ENCODE peak calls at places on chromosome 5, in five cellular contexts. L is CD4-positive, alpha-beta memory T cell; T is epithelial cell of proximal tubule; F is stimulated activated CD4-positive, alpha-beta T cell treated with anti-CD3 and anti-CD28 coated beads, Interleukin-1b, Interleukin-23, amount 100 ng/mL, for 48 hours; D is AML-193. A is an unnamed sample.
A peak's percentile ranks its signal among the peaks of the same experiment; 100 is the strongest.

GRCh38 chr5:145887217-145887616 is 14.4 kb upstream of the GRXCR2 start:
- DNase-seq in L (no peak), T (no peak), F (no peak), D (no peak), A (no peak)

GRCh38 chr5:6754766-6755165 is 41.5 kb downstream of the TENT4A start:
- DNase-seq in L (no peak), T (no peak), F (no peak), D (no peak), A (no peak)

GRCh38 chr5:431001-431710 is 11.8 kb upstream of the EXOC3 start:
- DNase-seq in L (no peak), T (no peak), F (peak; percentile 46), D (no peak), A (no peak)

GRCh38 chr5:60997721-60998120 is 52.7 kb downstream of the NDUFAF2 start:
- DNase-seq in L (no peak), T (no peak), F (no peak), D (no peak), A (no peak)

GRCh38 chr5:127561254-127561653 is 43.8 kb downstream of the PRRC1 start:
- DNase-seq in L (no peak), T (peak; percentile 71), F (no peak), D (no peak), A (no peak)

GRCh38 chr5:164233796-164234195 is 728.4 kb downstream of the MAT2B start:
- DNase-seq in L (no peak), T (peak; percentile 62), F (no peak), D (no peak), A (no peak)

GRCh38 chr5:158074992-158075769 is 216.2 kb upstream of the CLINT1 start:
- DNase-seq in L (no peak), T (no peak), F (peak; percentile 43), D (peak; percentile 11), A (peak; percentile 8)

GRCh38 chr5:119269061-119269579 is 86.7 kb upstream of the TNFAIP8 start:
- DNase-seq in L (peak; percentile 68), T (no peak), F (peak; percentile 41), D (peak; percentile 23), A (peak; percentile 51)

GRCh38 chr5:6356578-6357164 is 21.7 kb downstream of the MED10 start:
- DNase-seq in L (no peak), T (no peak), F (no peak), D (no peak), A (no peak)

GRCh38 chr5:170545313-170545712 is 41.5 kb downstream of the KCNIP1 start:
- DNase-seq in L (no peak), T (no peak), F (no peak), D (no peak), A (no peak)

GRCh38 chr5:143244990-143245389 is 158.5 kb downstream of the NR3C1 start:
- DNase-seq in L (no peak), T (no peak), F (no peak), D (no peak), A (no peak)

GRCh38 chr5:67612961-67613360 is 416.4 kb upstream of the CD180 start:
- DNase-seq in L (no peak), T (no peak), F (no peak), D (no peak), A (no peak)

GRCh38 chr5:113394658-113395057 is 40.1 kb downstream of the TSSK1B start:
- DNase-seq in L (no peak), T (no peak), F (no peak), D (no peak), A (no peak)

GRCh38 chr5:113612060-113612496 is 98.6 kb downstream of the YTHDC2 start:
- DNase-seq in L (no peak), T (no peak), F (no peak), D (peak; percentile 50), A (no peak)

GRCh38 chr5:172334196-172334595 is 50.6 kb upstream of the UBTD2 start:
- DNase-seq in L (no peak), T (no peak), F (peak; percentile 5), D (no peak), A (no peak)

GRCh38 chr5:5332287-5332686 is 90.2 kb upstream of the ICE1 start:
- DNase-seq in L (no peak), T (no peak), F (no peak), D (no peak), A (no peak)

GRCh38 chr5:137935694-137936093 is 46.4 kb downstream of the PKD2L2 start:
- DNase-seq in L (no peak), T (no peak), F (no peak), D (no peak), A (no peak)

GRCh38 chr5:161152415-161152814 is 300.4 kb upstream of the ATP10B start:
- DNase-seq in L (no peak), T (no peak), F (no peak), D (no peak), A (no peak)

GRCh38 chr5:1083823-1084605 is 27.8 kb downstream of the SLC12A7 start:
- DNase-seq in L (no peak), T (no peak), F (no peak), D (no peak), A (no peak)

GRCh38 chr5:39361306-39361705 is 3.0 kb downstream of the C9 start:
- DNase-seq in L (no peak), T (no peak), F (no peak), D (no peak), A (no peak)

A was measured in T-helper 2 cell treated with Interferon-gamma antibody and Interleukin-4, amounts not matched to agents 5 μg/mL and 100 μg/mL, for 36 hours.